ENCODE peak calls at places on chromosomes 12 and 14, in four cellular contexts. F is mesendoderm, I is IMR-90, D is H9. P is an unnamed sample.

GRCh38 chr12:41286426-41286825 is 98.3 kb downstream of the PDZRN4 start:
- DNase-seq in F (no peak), I (no peak), D (no peak), P (no peak)

GRCh38 chr14:98242903-98243302 is 1029.1 kb downstream of the BCL11B start:
- DNase-seq in F (no peak), I (no peak), D (no peak), P (no peak)

GRCh38 chr14:94009767-94010166 is 12.7 kb downstream of the CCDC197 start:
- DNase-seq in F (no peak), I (peak; percentile 63), D (no peak), P (no peak)

GRCh38 chr12:122356192-122356635 is 66.3 kb downstream of the CLIP1 start:
- DNase-seq in F (peak; percentile 60), I (peak; percentile 78), D (peak; percentile 51), P (peak; percentile 12)

GRCh38 chr14:23432946-23433345 is 2.5 kb downstream of the MYH7 start:
- DNase-seq in F (no peak), I (no peak), D (no peak), P (no peak)

GRCh38 chr14:35386673-35387125 is 17.9 kb downstream of the NFKBIA start:
- DNase-seq in F (peak; percentile 54), I (no peak), D (no peak), P (no peak)

GRCh38 chr14:34018564-34019244 is 67.8 kb upstream of the EGLN3 start:
- DNase-seq in F (no peak), I (no peak), D (no peak), P (no peak)

GRCh38 chr14:100883789-100884101 is 19.8 kb downstream of the RTL1 start:
- DNase-seq in F (no peak), I (no peak), D (no peak), P (no peak)

GRCh38 chr14:76015668-76016067 is 30.1 kb downstream of the IFT43 start:
- DNase-seq in F (no peak), I (no peak), D (no peak), P (no peak)

GRCh38 chr14:95523818-95524448 is 7.5 kb upstream of the SYNE3 start:
- DNase-seq in F (no peak), I (peak; percentile 89), D (no peak), P (no peak)

GRCh38 chr14:29548948-29549370 is 378.7 kb downstream of the PRKD1 start:
- DNase-seq in F (peak; percentile 79), I (peak; percentile 77), D (no peak), P (peak; percentile 47)

GRCh38 chr12:53219116-53219955 is 12.3 kb upstream of the ITGB7 start:
- DNase-seq in F (no peak), I (peak; percentile 66), D (peak; percentile 29), P (no peak)

GRCh38 chr12:53219956-53220856 is 11.8 kb downstream of the RARG start:
- DNase-seq in F (peak; percentile 79), I (peak; percentile 78), D (peak; percentile 69), P (peak; percentile 65)

GRCh38 chr12:53217049-53217929 is 10.2 kb upstream of the ITGB7 start:
- DNase-seq in F (peak; percentile 80), I (no peak), D (peak; percentile 88), P (no peak)

GRCh38 chr12:53217930-53218307 is 10.9 kb upstream of the ITGB7 start:
- DNase-seq in F (no peak), I (peak; percentile 27), D (peak; percentile 51), P (no peak)

DNA sequence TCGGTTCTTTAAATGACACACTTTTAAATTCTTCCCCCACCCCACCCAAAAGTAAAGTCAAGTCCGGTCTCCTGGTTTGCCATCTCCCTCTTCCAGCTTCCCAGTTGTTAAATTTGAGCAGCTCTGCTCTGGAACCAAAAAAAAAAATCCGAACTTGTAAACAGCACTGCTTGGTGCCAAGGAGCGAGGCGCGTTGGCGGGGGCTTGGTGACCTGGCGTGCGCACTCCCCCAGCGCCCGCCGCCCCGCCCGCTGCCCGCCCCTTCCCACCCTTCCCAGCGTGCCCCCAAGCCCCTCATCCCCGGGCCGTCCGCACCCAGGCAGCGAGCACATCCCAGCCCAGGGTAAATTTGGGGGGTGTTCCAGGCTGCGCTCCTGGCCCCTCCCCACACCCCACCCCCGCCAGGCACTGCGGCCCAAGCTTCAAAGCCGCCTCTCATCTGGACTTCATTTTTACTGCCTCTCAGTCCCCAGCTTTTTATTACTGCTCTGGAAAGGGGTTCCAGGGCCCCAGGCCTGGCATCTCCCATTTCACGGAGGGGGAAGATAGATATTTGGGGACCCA is 11.6 kb upstream of the ITGB7 start:
- DNase-seq in F (no peak), I (no peak), D (peak; percentile 33), P (no peak)
- H3K4ac ChIP-seq in F (peak overlapping the region; percentile 16), I (peak overlapping the region; percentile 89), D (no peak overlapping the region), P (no peak overlapping the region)

GRCh38 chr12:55659486-55660385 is 23.0 kb downstream of the OR10P1 start:
- DNase-seq in F (peak; percentile 45), I (peak; percentile 9), D (no peak), P (no peak)
- H3K27ac ChIP-seq in F (no peak overlapping the region), I (no peak overlapping the region), D (no peak overlapping the region), P (no peak overlapping the region)

GRCh38 chr12:118102609-118103008 is 1.2 kb downstream of the VSIG10 start:
- DNase-seq in F (peak; percentile 26), I (no peak), D (no peak), P (no peak)

GRCh38 chr12:118101051-118101450 is 2.8 kb downstream of the VSIG10 start:
- DNase-seq in F (no peak), I (no peak), D (no peak), P (no peak)

GRCh38 chr12:118102070-118102469 is 1.7 kb downstream of the VSIG10 start:
- DNase-seq in F (peak; percentile 93), I (peak; percentile 8), D (peak; percentile 47), P (no peak)

GRCh38 chr12:118103231-118103600 is 595 bp downstream of the VSIG10 start:
- DNase-seq in F (peak; percentile 69), I (peak; percentile 7), D (peak; percentile 60), P (no peak)

DNA sequence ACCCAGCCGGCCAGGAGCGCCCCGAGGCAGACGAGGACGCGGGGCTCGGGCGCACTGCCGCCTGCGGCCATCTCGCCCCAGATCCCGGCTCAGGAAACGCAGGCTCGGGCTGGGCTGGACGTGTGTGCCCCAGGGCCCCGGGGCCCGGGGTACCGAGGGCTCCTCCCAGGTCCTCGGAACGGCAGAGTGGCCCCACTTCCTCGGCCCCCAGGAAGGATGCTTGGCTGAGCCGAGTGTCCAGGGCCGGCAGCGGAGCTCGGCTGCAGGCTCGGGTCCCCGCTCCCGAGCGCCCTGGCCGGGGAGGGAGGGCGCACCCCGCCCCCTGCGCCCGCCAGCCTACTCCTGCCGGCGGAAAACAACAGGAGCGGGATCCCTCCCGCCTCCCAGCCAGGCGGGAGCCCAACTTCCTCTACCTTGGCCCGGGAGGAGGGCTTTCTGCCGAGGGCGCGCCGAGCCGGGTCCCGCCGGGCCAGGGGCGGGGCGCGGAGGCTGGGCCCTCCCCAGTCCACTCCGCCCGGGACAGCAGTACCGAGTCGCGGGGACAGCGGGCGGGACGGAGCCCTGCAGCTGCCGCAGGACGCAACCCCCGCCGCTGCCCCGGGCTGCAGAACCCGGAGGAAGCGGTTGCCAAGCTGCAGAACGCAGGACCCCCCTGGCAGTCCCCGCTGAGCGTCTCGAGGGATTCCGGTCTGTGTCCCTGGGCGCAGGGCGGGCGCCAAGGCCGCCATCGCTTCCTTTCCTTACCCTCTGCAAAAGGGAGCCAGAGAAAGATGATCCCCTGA is at the start of gene VSIG10:
- DNase-seq in F (peak; percentile 85), I (peak; percentile 53), D (peak; percentile 79), P (peak; percentile 67)
- H3K4ac ChIP-seq in F (peak within 1 kb of the TSS; percentile 78), I (peak within 1 kb of the TSS; percentile 73), D (no peak within 1 kb of the TSS), P (no peak within 1 kb of the TSS)

GRCh38 chr14:56195727-56196126 is 77.5 kb downstream of the PELI2 start:
- DNase-seq in F (no peak), I (peak; percentile 58), D (no peak), P (no peak)

GRCh38 chr14:56195219-56195618 is 77.0 kb downstream of the PELI2 start:
- DNase-seq in F (no peak), I (no peak), D (no peak), P (no peak)

GRCh38 chr14:56198438-56198837 is 80.2 kb downstream of the PELI2 start:
- DNase-seq in F (no peak), I (no peak), D (no peak), P (no peak)

GRCh38 chr14:56197150-56197549 is 78.9 kb downstream of the PELI2 start:
- DNase-seq in F (no peak), I (no peak), D (no peak), P (no peak)

GRCh38 chr14:56196274-56196673 is 78.1 kb downstream of the PELI2 start:
- DNase-seq in F (no peak), I (peak; percentile 74), D (no peak), P (no peak)
- H3K27ac ChIP-seq in F (no peak overlapping the region), I (no peak overlapping the region), D (no peak overlapping the region), P (no peak overlapping the region)

DNA sequence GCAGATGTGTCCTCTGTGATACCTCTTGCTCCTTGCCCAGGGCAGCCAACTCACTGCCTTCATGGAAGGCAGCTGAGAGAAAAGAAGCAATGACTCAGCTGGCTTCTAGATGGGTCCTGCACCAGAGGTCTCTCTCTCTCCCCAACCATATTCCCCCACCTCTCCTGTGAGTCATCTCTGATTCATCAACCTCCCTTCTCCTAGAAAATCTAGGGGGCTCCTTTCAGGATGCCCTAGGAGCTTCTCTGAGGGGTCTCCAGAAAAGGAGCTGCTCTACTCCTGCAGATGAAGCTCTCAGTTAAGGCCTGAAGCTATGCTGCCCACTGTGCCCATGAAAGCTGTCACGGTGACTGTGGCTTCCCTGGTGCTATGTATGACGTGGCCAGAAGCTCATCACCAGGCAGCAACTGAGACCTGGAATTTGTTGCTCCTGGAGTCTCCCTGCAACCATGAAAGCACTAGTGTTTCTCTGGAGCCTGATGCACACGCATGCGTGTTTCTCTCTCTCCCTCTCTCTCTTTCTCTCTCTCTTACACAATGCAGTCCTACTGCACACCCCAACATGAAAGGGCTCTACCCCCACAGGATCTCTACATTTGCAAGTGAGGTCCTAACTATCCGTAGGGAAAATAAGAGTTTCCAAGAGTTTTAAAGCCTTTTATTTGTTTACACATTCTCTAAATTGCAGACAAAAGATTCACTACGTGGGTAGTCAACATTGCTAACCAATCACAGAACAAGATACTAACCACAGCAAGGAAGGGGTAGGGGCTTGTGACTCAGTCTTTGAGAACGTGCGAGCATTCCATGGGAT is 285.3 kb downstream of the DPF3 start:
- DNase-seq in F (peak; percentile 52), I (peak; percentile 97), D (no peak), P (no peak)
- H3K4ac ChIP-seq in F (no peak overlapping the region), I (peak overlapping the region; percentile 100), D (no peak overlapping the region), P (no peak overlapping the region)

P was measured in neuronal stem cell.